ENCODE peak calls at places on chromosomes 5 and 9, in seven cellular contexts. N is GM13976, Q is T-helper 1 cell, R is RCC 7860, V is NCI-H1092, C is NCI-H2171 treated with DMSO at 0.1 percent for 48 hours, L is GM04503. X is an unnamed sample.

GRCh38 chr5:139842321-139842720 is 46.7 kb downstream of the PSD2 start:
- DNase-seq in V (no peak), N (no peak), L (no peak), Q (no peak), C (no peak), R (no peak), X (no peak)

GRCh38 chr5:98314262-98314661 is 459.2 kb upstream of the RGMB start:
- DNase-seq in Q (no peak), L (peak), N (no peak), R (peak), V (no peak), C (no peak), X (no peak)

GRCh38 chr9:96135071-96135825 is 166.7 kb downstream of the HSD17B3 start:
- DNase-seq in C (no peak), V (no peak), R (no peak), N (no peak), L (no peak), Q (no peak), X (no peak)

GRCh38 chr5:67063055-67063454 is 133.5 kb downstream of the CD180 start:
- DNase-seq in R (no peak), N (no peak), Q (no peak), C (no peak), L (no peak), V (no peak), X (no peak)

GRCh38 chr5:30113542-30113941 is 1079.9 kb upstream of the CDH6 start:
- DNase-seq in Q (no peak), R (no peak), V (no peak), N (no peak), C (no peak), L (no peak), X (no peak)

GRCh38 chr5:170393235-170393634 is 4.1 kb upstream of the KCNMB1 start:
- DNase-seq in R (no peak), C (no peak), Q (no peak), V (no peak), L (no peak), N (no peak), X (no peak)

GRCh38 chr5:134510970-134511795 is 14.3 kb upstream of the JADE2 start:
- DNase-seq in V (no peak), Q (no peak), R (peak), L (no peak), N (peak), C (no peak), X (no peak)

GRCh38 chr9:18666348-18666747 is 192.4 kb downstream of the ADAMTSL1 start:
- DNase-seq in V (no peak), C (no peak), R (peak), N (no peak), Q (no peak), L (no peak), X (no peak)

GRCh38 chr9:105206821-105207699 is 37.4 kb upstream of the SLC44A1 start:
- DNase-seq in V (no peak), C (no peak), N (no peak), R (no peak), Q (no peak), L (no peak), X (no peak)

GRCh38 chr5:90747175-90747574 is 188.6 kb downstream of the ADGRV1 start:
- DNase-seq in Q (no peak), N (no peak), C (no peak), R (peak), L (no peak), V (no peak), X (no peak)

GRCh38 chr9:137300607-137301085 is 1.4 kb downstream of the NRARP start:
- DNase-seq in L (no peak), Q (no peak), C (peak), N (no peak), V (no peak), R (no peak), X (no peak)

GRCh38 chr5:58314356-58315045 is 145.4 kb downstream of the PLK2 start:
- DNase-seq in V (no peak), N (no peak), C (no peak), L (no peak), Q (no peak), R (no peak), X (no peak)

GRCh38 chr9:108953983-108954574 is 19.9 kb downstream of the ABITRAM start:
- DNase-seq in N (peak), V (no peak), R (peak), L (no peak), C (peak), Q (no peak), X (no peak)